ENCODE peak calls at places on chromosomes 11 and 22, in four cellular contexts. One of them, this sample, is unnamed. For H3K4me1 and H3K36me3, the result is how much of the 10 kb centered on the place peaks cover.

GRCh38 chr11:12377106-12377823 is at the start of gene PARVA:
- DNase-seq in lower lobe of right lung: peak
- DNase-seq in heart right ventricle: peak
- DNase-seq in ovary: no peak
- DNase-seq in this sample: peak

GRCh38 chr11:92204731-92205130 is 19.9 kb upstream of the FAT3 start:
- DNase-seq in ovary: no peak
- DNase-seq in heart right ventricle: peak
- DNase-seq in lower lobe of right lung: no peak
- DNase-seq in this sample: no peak

GRCh38 chr11:15053201-15053685 is 20.1 kb upstream of the CALCB start:
- DNase-seq in ovary: no peak
- DNase-seq in heart right ventricle: no peak
- DNase-seq in lower lobe of right lung: no peak
- DNase-seq in this sample: no peak

GRCh38 chr11:86486261-86487030 is 111.8 kb downstream of the CCDC81 start:
- DNase-seq in heart right ventricle: no peak
- DNase-seq in ovary: no peak
- DNase-seq in lower lobe of right lung: no peak
- DNase-seq in this sample: no peak

GRCh38 chr11:121389651-121390050 is 62.5 kb upstream of the SORL1 start:
- DNase-seq in lower lobe of right lung: no peak
- DNase-seq in ovary: no peak
- DNase-seq in heart right ventricle: peak
- DNase-seq in this sample: peak

GRCh38 chr11:3956038-3956437 is 100.6 kb downstream of the STIM1 start:
- DNase-seq in heart right ventricle: no peak
- DNase-seq in lower lobe of right lung: no peak
- DNase-seq in ovary: no peak
- DNase-seq in this sample: no peak

GRCh38 chr11:111871693-111872161 is 346 bp upstream of the ALG9 start:
- DNase-seq in heart right ventricle: no peak
- DNase-seq in ovary: no peak
- DNase-seq in lower lobe of right lung: no peak
- DNase-seq in this sample: no peak

GRCh38 chr22:35592418-35592967 is 24.6 kb downstream of the MB start:
- DNase-seq in heart right ventricle: no peak
- DNase-seq in lower lobe of right lung: no peak
- DNase-seq in ovary: no peak
- DNase-seq in this sample: no peak

GRCh38 chr11:22795914-22796313 is 33.7 kb downstream of the SVIP start:
- DNase-seq in lower lobe of right lung: no peak
- DNase-seq in heart right ventricle: no peak
- DNase-seq in ovary: no peak
- DNase-seq in this sample: no peak

GRCh38 chr22:27554106-27554814 is 247.3 kb downstream of the MN1 start:
- DNase-seq in lower lobe of right lung: no peak
- DNase-seq in ovary: peak
- DNase-seq in heart right ventricle: no peak
- DNase-seq in this sample: no peak

GRCh38 chr11:86672007-86672621 is at the start of gene ME3:
- DNase-seq in heart right ventricle: peak
- DNase-seq in ovary: peak
- DNase-seq in lower lobe of right lung: peak
- DNase-seq in this sample: peak

GRCh38 chr11:71572811-71573210 is 7.4 kb downstream of the KRTAP5-10 start:
- DNase-seq in lower lobe of right lung: no peak
- DNase-seq in ovary: no peak
- DNase-seq in heart right ventricle: no peak
- DNase-seq in this sample: no peak

GRCh38 chr11:130548491-130548833 is 100.0 kb downstream of the ADAMTS15 start:
- DNase-seq in ovary: no peak
- DNase-seq in heart right ventricle: no peak
- DNase-seq in lower lobe of right lung: no peak
- DNase-seq in this sample: no peak

GRCh38 chr22:36003972-36004674 is 24.5 kb downstream of the RBFOX2 start:
- DNase-seq in heart right ventricle: no peak
- DNase-seq in ovary: no peak
- DNase-seq in lower lobe of right lung: no peak
- DNase-seq in this sample: no peak

GRCh38 chr22:29156507-29156906 is 49.2 kb upstream of the EMID1 start:
- DNase-seq in lower lobe of right lung: no peak
- DNase-seq in heart right ventricle: no peak
- DNase-seq in ovary: peak
- DNase-seq in this sample: peak

GRCh38 chr11:113018913-113019312 is 57.7 kb downstream of the NCAM1 start:
- DNase-seq in ovary: no peak
- DNase-seq in heart right ventricle: no peak
- DNase-seq in lower lobe of right lung: no peak
- DNase-seq in this sample: no peak

GRCh38 chr22:26172389-26172990 is 3.2 kb downstream of the SEZ6L start:
- DNase-seq in heart right ventricle: peak
- DNase-seq in ovary: no peak
- DNase-seq in lower lobe of right lung: no peak
- DNase-seq in this sample: peak

GRCh38 chr22:39690901-39691620 is 120.5 kb downstream of the CACNA1I start:
- DNase-seq in lower lobe of right lung: no peak
- DNase-seq in ovary: no peak
- DNase-seq in heart right ventricle: no peak
- DNase-seq in this sample: peak

GRCh38 chr11:122085264-122085663 is 30.8 kb downstream of the BLID start:
- DNase-seq in lower lobe of right lung: no peak
- DNase-seq in heart right ventricle: no peak
- DNase-seq in ovary: no peak
- DNase-seq in this sample: no peak

GRCh38 chr22:46057762-46058420 is 80.9 kb upstream of the WNT7B start:
- DNase-seq in ovary: peak
- DNase-seq in heart right ventricle: peak
- DNase-seq in lower lobe of right lung: peak
- DNase-seq in this sample: no peak

GRCh38 chr22:50695421-50696250 is 23.0 kb downstream of the SHANK3 start:
- DNase-seq in ovary: peak
- DNase-seq in lower lobe of right lung: peak
- DNase-seq in heart right ventricle: no peak
- DNase-seq in this sample: no peak

GRCh38 chr11:108871152-108871551 is 206.3 kb downstream of the DDX10 start:
- DNase-seq in lower lobe of right lung: no peak
- DNase-seq in ovary: peak
- DNase-seq in heart right ventricle: peak
- DNase-seq in this sample: peak

GRCh38 chr11:111472228-111472627 is 40.0 kb downstream of the BTG4 start:
- DNase-seq in ovary: no peak
- DNase-seq in heart right ventricle: no peak
- DNase-seq in lower lobe of right lung: no peak
- DNase-seq in this sample: no peak

GRCh38 chr11:88535916-88536547 is 198.5 kb upstream of the CTSC start:
- DNase-seq in ovary: no peak
- DNase-seq in heart right ventricle: no peak
- DNase-seq in lower lobe of right lung: no peak
- DNase-seq in this sample: no peak

GRCh38 chr11:75816561-75817239 is 1.7 kb downstream of the UVRAG start:
- DNase-seq in heart right ventricle: no peak
- DNase-seq in ovary: no peak
- DNase-seq in lower lobe of right lung: no peak
- DNase-seq in this sample: no peak

GRCh38 chr11:119478711-119479285 is 55.8 kb upstream of the THY1 start:
- DNase-seq in heart right ventricle: no peak
- DNase-seq in lower lobe of right lung: no peak
- DNase-seq in ovary: no peak
- DNase-seq in this sample: no peak

GRCh38 chr11:79285756-79286155 is 155.1 kb downstream of the TENM4 start:
- DNase-seq in ovary: no peak
- DNase-seq in lower lobe of right lung: no peak
- DNase-seq in heart right ventricle: no peak
- DNase-seq in this sample: peak

GRCh38 chr11:134466035-134466908 is 54.2 kb upstream of the B3GAT1 start:
- DNase-seq in heart right ventricle: no peak
- DNase-seq in lower lobe of right lung: no peak
- DNase-seq in ovary: no peak
- DNase-seq in this sample: no peak

GRCh38 chr22:42083119-42083518 is 3.6 kb downstream of the SMDT1 start:
- DNase-seq in heart right ventricle: no peak
- DNase-seq in lower lobe of right lung: no peak
- DNase-seq in ovary: no peak
- DNase-seq in this sample: no peak

GRCh38 chr11:118907749-118908106 is 18.0 kb downstream of the BCL9L start:
- DNase-seq in ovary: no peak
- DNase-seq in lower lobe of right lung: peak
- DNase-seq in heart right ventricle: no peak
- DNase-seq in this sample: no peak

GRCh38 chr11:45725776-45726606 is 60.6 kb upstream of the CHST1 start:
- DNase-seq in heart right ventricle: no peak
- DNase-seq in lower lobe of right lung: no peak
- DNase-seq in ovary: peak
- DNase-seq in this sample: no peak

GRCh38 chr11:68542617-68543016 is 82.1 kb downstream of the PPP6R3 start:
- DNase-seq in lower lobe of right lung: no peak
- DNase-seq in heart right ventricle: no peak
- DNase-seq in ovary: peak
- DNase-seq in this sample: peak

GRCh38 chr11:125224391-125225015 is 60.0 kb downstream of the PKNOX2 start:
- DNase-seq in heart right ventricle: peak
- DNase-seq in ovary: peak
- DNase-seq in lower lobe of right lung: no peak
- DNase-seq in this sample: peak

GRCh38 chr11:69319255-69320106 is 25.5 kb downstream of the MYEOV start:
- DNase-seq in heart right ventricle: no peak
- DNase-seq in lower lobe of right lung: no peak
- DNase-seq in ovary: no peak
- DNase-seq in this sample: no peak

GRCh38 chr22:20561882-20562281 is 54.5 kb downstream of the MED15 start:
- DNase-seq in heart right ventricle: no peak
- DNase-seq in ovary: no peak
- DNase-seq in lower lobe of right lung: no peak
- DNase-seq in this sample: no peak

GRCh38 chr22:20558534-20558933 is 51.1 kb downstream of the MED15 start:
- DNase-seq in lower lobe of right lung: no peak
- DNase-seq in ovary: no peak
- DNase-seq in heart right ventricle: no peak
- DNase-seq in this sample: no peak

GRCh38 chr22:20559174-20559760 is 51.9 kb downstream of the MED15 start:
- DNase-seq in lower lobe of right lung: no peak
- DNase-seq in ovary: no peak
- DNase-seq in heart right ventricle: no peak
- DNase-seq in this sample: no peak

GRCh38 chr22:20562607-20563463 is 55.4 kb downstream of the MED15 start:
- DNase-seq in lower lobe of right lung: no peak
- DNase-seq in ovary: no peak
- DNase-seq in heart right ventricle: no peak
- DNase-seq in this sample: no peak

DNA sequence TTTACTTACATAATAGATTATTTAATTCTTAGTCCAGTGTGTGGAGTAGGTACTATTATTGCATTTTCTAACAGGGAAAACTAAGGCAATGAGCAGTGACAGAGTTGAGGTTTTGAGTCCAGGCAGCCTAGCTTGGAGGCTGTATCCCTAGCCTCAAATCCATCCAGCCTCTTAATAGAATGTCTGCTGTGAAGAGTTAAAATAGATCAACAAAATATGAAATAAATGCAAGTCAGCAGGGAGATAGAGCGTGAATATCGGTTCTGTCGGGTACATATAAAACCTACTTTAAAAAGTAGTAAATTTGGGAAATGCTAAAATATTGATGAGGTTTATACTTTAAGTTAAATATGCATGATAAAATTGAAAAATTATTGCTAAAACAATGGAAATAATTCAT is 53.3 kb downstream of the MED15 start:
- DNase-seq in ovary: no peak
- DNase-seq in heart right ventricle: no peak
- DNase-seq in lower lobe of right lung: no peak
- DNase-seq in this sample: no peak
- H3K4me1 ChIP-seq in ovary: under half
- H3K4me1 ChIP-seq in heart right ventricle: under half
- H3K4me1 ChIP-seq in lower lobe of right lung: under half
- H3K4me1 ChIP-seq in this sample: under half

GRCh38 chr11:63761173-63761572 is 7.4 kb downstream of the ZFTA start:
- DNase-seq in lower lobe of right lung: no peak
- DNase-seq in ovary: no peak
- DNase-seq in heart right ventricle: no peak
- DNase-seq in this sample: no peak
- H3K4me3 ChIP-seq in lower lobe of right lung: no peak
- H3K4me3 ChIP-seq in ovary: no peak
- H3K4me3 ChIP-seq in heart right ventricle: no peak
- H3K4me3 ChIP-seq in this sample: no peak

DNA sequence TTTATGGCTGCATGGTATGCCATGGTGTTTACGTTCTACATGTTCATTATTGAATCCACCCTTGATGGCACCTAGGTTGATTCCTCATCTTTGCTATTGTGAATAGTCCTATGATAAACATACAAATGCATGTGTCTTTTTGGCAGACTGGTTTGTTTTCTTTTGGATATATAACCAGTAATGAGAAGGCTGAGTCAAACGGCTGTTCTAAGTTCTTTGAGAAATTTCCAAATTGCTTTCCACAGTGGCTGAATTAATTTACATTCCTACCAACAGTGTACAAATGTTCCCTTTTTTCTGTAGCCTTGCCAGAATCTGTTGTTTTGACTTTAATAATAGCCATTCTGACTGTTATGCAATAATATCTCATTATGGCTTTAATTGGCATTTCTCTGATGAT is 184.9 kb downstream of the CASP12 start:
- DNase-seq in ovary: no peak
- DNase-seq in heart right ventricle: no peak
- DNase-seq in lower lobe of right lung: no peak
- DNase-seq in this sample: peak
- H3K36me3 ChIP-seq in ovary: under half
- H3K36me3 ChIP-seq in heart right ventricle: under half
- H3K36me3 ChIP-seq in lower lobe of right lung: under half
- H3K36me3 ChIP-seq in this sample: under half

DNA sequence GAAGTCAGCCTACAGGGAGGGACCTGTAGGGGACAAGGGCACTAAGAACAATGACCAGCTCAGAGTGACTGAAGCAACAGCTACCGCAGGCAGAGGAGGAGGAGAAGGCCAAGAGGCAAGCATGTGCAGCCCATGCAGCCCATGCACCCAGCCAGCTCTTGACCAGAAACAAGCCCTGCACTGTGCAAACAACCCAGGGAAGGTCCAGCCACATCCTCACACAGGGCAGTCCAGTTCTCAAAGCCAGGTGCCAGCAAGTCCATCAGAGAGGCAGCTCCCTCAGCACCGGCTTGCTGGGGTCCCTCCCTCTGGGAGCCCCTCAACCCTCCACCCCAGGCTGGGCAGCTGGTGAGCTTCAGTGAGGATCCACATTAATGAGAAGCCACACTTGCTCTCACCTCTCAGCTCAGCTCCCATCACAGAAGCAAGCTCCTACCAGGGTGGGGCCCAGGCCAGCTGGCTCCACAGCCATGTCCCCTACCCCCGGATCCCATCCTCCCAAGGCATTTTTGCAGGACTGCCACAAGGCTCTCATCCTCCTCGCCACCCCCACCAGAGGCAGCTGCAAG is 7.1 kb downstream of the DGCR2 start:
- DNase-seq in lower lobe of right lung: no peak
- DNase-seq in heart right ventricle: no peak
- DNase-seq in ovary: no peak
- DNase-seq in this sample: no peak
- H3K4me1 ChIP-seq in lower lobe of right lung: half or more
- H3K4me1 ChIP-seq in heart right ventricle: half or more
- H3K4me1 ChIP-seq in ovary: under half
- H3K4me1 ChIP-seq in this sample: under half